ENCODE peak calls at places on chromosomes 1 and 21, in six cellular contexts. I is uterus, M is heart left ventricle, Q is HCT116, K is endothelial cell of umbilical vein, T is A549. V is an unnamed sample.

GRCh38 chr1:168783831-168784230 is 54.8 kb upstream of the DPT start:
- DNase-seq in T (peak), Q (no peak), K (no peak), I (peak), M (no peak), V (no peak)

GRCh38 chr1:182391362-182392044 is at the start of gene GLUL:
- DNase-seq in T (peak), M (peak), I (peak), Q (peak), K (peak), V (peak)

GRCh38 chr1:184033136-184033469 is 4.4 kb downstream of the COLGALT2 start:
- DNase-seq in K (no peak), I (no peak), T (no peak), Q (no peak), M (no peak), V (no peak)

GRCh38 chr1:183129921-183130675 is 56.0 kb upstream of the LAMC2 start:
- DNase-seq in M (no peak), Q (no peak), K (no peak), I (no peak), T (no peak), V (peak)

GRCh38 chr1:155078496-155079209 is at the start of gene EFNA3:
- DNase-seq in M (peak), T (peak), I (peak), K (peak), Q (no peak), V (peak)

GRCh38 chr1:62395291-62395690 is 41.6 kb upstream of the USP1 start:
- DNase-seq in K (no peak), Q (no peak), T (no peak), I (no peak), M (no peak), V (no peak)

GRCh38 chr21:42041711-42042110 is 29.4 kb upstream of the UMODL1 start:
- DNase-seq in T (no peak), M (no peak), K (no peak), Q (no peak), I (no peak), V (no peak)

GRCh38 chr1:62434612-62434994 is 2.2 kb upstream of the USP1 start:
- DNase-seq in K (no peak), T (no peak), Q (no peak), M (no peak), I (no peak), V (no peak)

GRCh38 chr1:115727706-115728249 is 40.7 kb downstream of the CASQ2 start:
- DNase-seq in K (no peak), Q (no peak), I (peak), T (peak), M (peak), V (no peak)

GRCh38 chr1:38027201-38028104 is 14.9 kb downstream of the UTP11 start:
- DNase-seq in T (no peak), I (no peak), M (no peak), Q (no peak), K (no peak), V (no peak)

GRCh38 chr1:150563340-150564038 is 14.3 kb downstream of the ADAMTSL4 start:
- DNase-seq in I (peak), Q (no peak), T (peak), K (peak), M (peak), V (peak)

GRCh38 chr1:119882172-119883029 is 13.9 kb downstream of the ADAM30 start:
- DNase-seq in K (no peak), Q (no peak), I (no peak), M (no peak), T (no peak), V (no peak)

GRCh38 chr1:172727956-172728603 is 69.2 kb downstream of the FASLG start:
- DNase-seq in I (no peak), Q (peak), T (peak), K (peak), M (no peak), V (no peak)

GRCh38 chr1:158155673-158156072 is 25.0 kb upstream of the CD1D start:
- DNase-seq in T (no peak), K (no peak), M (peak), Q (no peak), I (no peak), V (no peak)

GRCh38 chr1:111690306-111690617 is 48.9 kb downstream of the INKA2 start:
- DNase-seq in M (peak), Q (no peak), K (peak), I (peak), T (no peak), V (peak)
- H3K4me3 ChIP-seq in M (no peak), Q (no peak), K (no peak), I (no peak), T (no peak), V (no peak)

GRCh38 chr1:1847061-1847460 is 43.8 kb downstream of the GNB1 start:
- DNase-seq in K (peak), I (no peak), Q (no peak), M (no peak), T (no peak), V (no peak)
- H3K27ac ChIP-seq in K (peak), I (peak), Q (no peak), M (peak), T (no peak), V (peak)

DNA sequence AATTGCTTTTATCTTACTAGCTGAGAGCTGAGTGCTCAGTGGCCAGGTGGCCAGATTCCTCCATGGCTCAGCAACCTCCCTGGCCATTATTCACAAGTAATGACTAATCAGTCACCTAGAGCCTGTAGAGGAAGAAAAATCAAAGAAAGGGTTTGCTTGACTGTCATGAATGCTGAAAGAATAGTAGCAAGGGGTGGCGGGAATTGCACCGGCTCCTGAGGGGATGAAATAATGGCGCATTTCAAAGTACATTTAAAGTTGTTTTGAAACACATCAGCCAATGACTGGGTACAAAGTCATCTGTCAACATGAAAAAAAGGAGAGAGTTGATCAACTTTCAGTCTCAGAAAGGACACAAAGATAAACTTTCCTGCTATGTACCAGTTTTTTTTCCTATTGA is 99.5 kb downstream of the OMA1 start:
- DNase-seq in Q (no peak), K (no peak), M (no peak), I (no peak), T (no peak), V (no peak)
- TF ChIP-seq POLR2A in Q (no peak), K (no peak), M (no peak), I (no peak), T (no peak), V (no peak)

DNA sequence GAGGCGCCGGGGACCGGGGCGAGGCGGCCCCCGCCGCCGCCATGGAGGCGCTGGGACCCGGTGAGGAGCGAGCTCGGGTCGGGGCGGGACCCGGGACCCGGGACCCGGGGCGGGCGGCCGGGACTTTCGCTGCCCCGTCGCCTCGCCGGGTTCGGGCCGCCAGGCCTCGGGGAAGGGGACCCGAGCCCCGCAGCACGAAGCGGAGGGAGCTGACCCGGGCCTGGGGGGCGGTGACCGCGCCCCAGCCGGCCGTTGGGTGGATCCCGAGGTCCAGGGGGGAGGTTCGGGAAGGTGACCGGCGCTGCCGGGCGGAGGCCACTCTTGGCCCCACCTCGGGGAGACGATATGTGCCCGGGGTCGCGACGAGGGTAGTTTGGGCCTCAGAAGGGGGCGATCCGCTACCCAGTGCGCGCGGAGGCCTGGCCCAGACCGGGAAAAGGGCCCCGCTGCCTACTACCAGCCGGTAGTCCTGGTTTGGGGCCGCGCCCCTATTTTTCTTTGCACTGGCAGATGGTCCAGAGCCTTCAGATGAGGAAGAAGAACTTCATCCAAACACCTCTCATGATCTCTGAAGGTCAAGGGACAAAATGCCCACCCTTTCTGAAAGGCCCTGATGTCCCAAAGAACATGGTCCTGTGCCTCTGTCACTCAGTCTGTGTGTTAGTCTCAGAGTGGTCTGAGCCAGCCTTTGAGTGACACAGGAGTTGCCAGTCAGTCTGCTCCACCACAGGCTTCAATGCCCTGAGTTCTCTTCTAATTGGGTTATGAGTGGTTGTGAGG is 750 bp downstream of the AGO4 start:
- DNase-seq in K (peak), M (peak), T (peak), Q (no peak), I (peak), V (peak)
- H3K4me3 ChIP-seq in K (peak), M (peak), T (peak), Q (peak), I (peak), V (peak)

DNA sequence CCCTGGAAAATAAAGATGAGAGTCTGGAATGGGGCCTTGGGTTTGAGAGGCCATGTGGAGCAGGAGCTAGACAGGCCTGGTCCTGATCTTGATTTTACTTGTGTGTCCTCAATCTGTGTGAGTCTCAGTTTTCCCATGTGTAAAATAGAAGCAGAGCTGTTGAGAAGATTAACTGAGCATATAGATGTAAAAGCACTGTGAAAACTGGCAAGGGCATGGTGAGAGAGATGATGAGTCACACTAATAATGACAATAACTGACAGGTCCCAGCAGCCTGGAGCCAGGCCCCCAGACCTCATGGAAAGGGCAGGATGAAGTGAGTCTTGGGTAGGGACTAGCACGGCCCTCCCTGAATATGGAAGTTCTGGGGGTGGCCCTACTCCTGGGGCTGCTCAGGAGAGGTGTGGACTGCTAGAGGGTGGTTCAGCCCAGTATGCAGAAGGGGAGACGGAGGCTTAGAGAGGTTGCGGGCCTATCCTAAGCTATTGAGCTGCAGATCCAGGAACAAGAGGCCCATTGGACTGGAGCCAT is 2.8 kb upstream of the AHDC1 start:
- DNase-seq in M (no peak), I (no peak), T (no peak), K (peak), Q (no peak), V (no peak)
- H3K27ac ChIP-seq in M (no peak), I (no peak), T (no peak), K (no peak), Q (no peak), V (no peak)

GRCh38 chr1:47918257-47918867 is 78.8 kb downstream of the TRABD2B start:
- DNase-seq in I (no peak), T (no peak), M (no peak), K (peak), Q (no peak), V (no peak)
- TF ChIP-seq POLR2A in I (no peak), T (no peak), M (no peak), K (no peak), Q (no peak), V (no peak)

DNA sequence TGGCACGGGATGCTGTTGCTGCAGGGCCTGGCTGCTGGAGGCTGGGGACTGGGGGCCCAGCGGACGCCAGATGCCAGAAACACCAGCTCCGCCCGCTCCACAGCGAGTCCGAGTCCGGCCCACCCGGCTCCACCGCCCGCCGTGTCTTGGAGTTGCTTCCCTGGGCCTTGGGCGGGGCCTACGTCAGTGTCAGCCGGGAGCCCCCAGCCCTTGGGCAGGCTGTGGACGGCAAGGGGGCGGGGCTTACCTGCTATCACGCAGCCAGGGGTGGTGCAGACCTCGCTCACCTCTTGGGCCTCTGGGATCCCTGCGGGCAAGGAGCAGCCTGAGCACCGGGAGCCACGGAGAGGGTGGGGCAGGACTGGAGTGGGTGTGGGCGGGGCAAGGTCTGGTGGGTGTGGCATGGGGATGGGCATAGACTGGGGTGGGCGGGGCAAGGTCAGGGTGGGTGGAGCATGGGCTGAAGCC is 21.7 kb downstream of the MMEL1 start:
- DNase-seq in T (no peak), Q (peak), I (no peak), K (peak), M (no peak), V (peak)
- H3K4me3 ChIP-seq in T (no peak), Q (peak), I (no peak), K (no peak), M (no peak), V (no peak)

GRCh38 chr1:111199329-111199728 is 1.1 kb downstream of the DENND2D start:
- DNase-seq in T (no peak), Q (no peak), K (no peak), I (no peak), M (no peak), V (no peak)

GRCh38 chr1:111199881-111200801 is at the start of gene DENND2D:
- DNase-seq in M (peak), K (no peak), Q (no peak), I (peak), T (no peak), V (peak)

GRCh38 chr1:111197598-111198289 is 2.7 kb downstream of the DENND2D start:
- DNase-seq in M (no peak), K (no peak), T (peak), Q (no peak), I (no peak), V (no peak)

GRCh38 chr1:111200802-111201161 is 336 bp upstream of the DENND2D start:
- DNase-seq in I (no peak), M (no peak), Q (no peak), T (no peak), K (no peak), V (no peak)

DNA sequence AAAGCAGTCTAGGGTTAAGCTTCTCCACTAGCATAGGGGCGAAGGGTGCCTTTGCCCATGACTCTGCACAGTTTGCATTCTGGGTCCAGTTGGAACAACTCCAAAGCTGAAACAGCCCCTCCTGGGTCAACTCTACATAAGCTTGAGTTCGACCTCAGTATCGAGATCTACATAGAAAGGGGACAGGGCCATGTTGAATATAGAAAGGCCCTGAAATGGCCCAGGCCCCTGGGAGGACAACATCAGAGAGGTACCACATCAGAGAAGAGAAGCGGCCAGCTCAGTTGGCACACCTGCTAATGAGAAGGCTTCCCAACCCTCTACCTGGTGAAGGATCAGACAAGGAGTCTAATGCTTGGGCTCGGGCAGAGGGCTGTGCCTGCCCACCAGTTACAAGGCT is 1.6 kb downstream of the DENND2D start:
- DNase-seq in K (no peak), I (no peak), M (no peak), T (no peak), Q (no peak), V (no peak)
- H3K27ac ChIP-seq in K (no peak), I (no peak), M (no peak), T (no peak), Q (no peak), V (no peak)

GRCh38 chr1:225780134-225780533 is 2.5 kb downstream of the SRP9 start:
- DNase-seq in K (no peak), T (no peak), M (no peak), Q (no peak), I (no peak), V (no peak)
- TF ChIP-seq POLR2A in K (no peak), T (no peak), M (no peak), Q (no peak), I (no peak), V (no peak)